ENCODE peak calls at places on chromosomes 2 and 18, in four cellular contexts. P, X, C and S are unnamed samples. For H3K4me1, the result is how much of the 10 kb centered on the place peaks cover.

GRCh38 chr18:48529796-48530195 is 9.0 kb upstream of the CTIF start:
- DNase-seq in P (no peak), C (no peak), X (no peak), S (no peak)

GRCh38 chr2:19026156-19026660 is 332.2 kb downstream of the OSR1 start:
- DNase-seq in X (no peak), C (no peak), P (no peak), S (no peak)

GRCh38 chr2:118061135-118061955 is 26.9 kb upstream of the INSIG2 start:
- DNase-seq in X (no peak), C (peak), P (no peak), S (no peak)

GRCh38 chr2:229669841-229670240 is 44.5 kb downstream of the DNER start:
- DNase-seq in X (no peak), P (no peak), C (no peak), S (no peak)

GRCh38 chr18:44714376-44714775 is 33.7 kb downstream of the SETBP1 start:
- DNase-seq in X (no peak), C (no peak), P (no peak), S (no peak)

GRCh38 chr18:36895606-36896005 is 66.7 kb downstream of the KIAA1328 start:
- DNase-seq in X (no peak), P (no peak), C (no peak), S (no peak)

GRCh38 chr2:157903051-157903625 is 27.0 kb upstream of the ACVR1 start:
- DNase-seq in X (no peak), P (no peak), C (no peak), S (no peak)

GRCh38 chr2:64331430-64331700 is 122.6 kb upstream of the LGALSL start:
- DNase-seq in P (no peak), C (peak), X (no peak), S (no peak)

GRCh38 chr2:171160119-171160629 is 519 bp downstream of the TLK1 start:
- DNase-seq in X (no peak), C (peak), P (peak), S (peak)

GRCh38 chr18:61545281-61546245 is 212.3 kb downstream of the CDH20 start:
- DNase-seq in P (no peak), X (no peak), C (no peak), S (no peak)

GRCh38 chr2:176187306-176188217 is 906 bp upstream of the HOXD1 start:
- DNase-seq in X (no peak), C (peak), P (no peak), S (no peak)

GRCh38 chr18:7950380-7951143 is 383.4 kb downstream of the PTPRM start:
- DNase-seq in C (no peak), X (no peak), P (no peak), S (no peak)

GRCh38 chr2:239535413-239535790 is 134.6 kb upstream of the HDAC4 start:
- DNase-seq in P (no peak), C (no peak), X (no peak), S (no peak)

GRCh38 chr2:65658871-65659270 is 226.5 kb upstream of the SPRED2 start:
- DNase-seq in P (no peak), C (no peak), X (no peak), S (no peak)

GRCh38 chr18:54919412-54919811 is 39.8 kb downstream of the CCDC68 start:
- DNase-seq in P (no peak), X (no peak), C (no peak), S (peak)

GRCh38 chr2:168432565-168433186 is 23.4 kb upstream of the CERS6 start:
- DNase-seq in P (no peak), C (no peak), X (no peak), S (no peak)

GRCh38 chr2:150911766-150912280 is 349.8 kb downstream of the RBM43 start:
- DNase-seq in P (no peak), C (peak), X (peak), S (no peak)

GRCh38 chr2:234873828-234874173 is 78.0 kb upstream of the SH3BP4 start:
- DNase-seq in X (no peak), C (no peak), P (no peak), S (no peak)

GRCh38 chr2:96898135-96898505 is 28.2 kb upstream of the SEMA4C start:
- DNase-seq in C (no peak), X (no peak), P (no peak), S (no peak)
- H3K4me1 ChIP-seq in C (under half), X (under half), P (under half), S (under half)

GRCh38 chr2:219042157-219042556 is 841 bp upstream of the CFAP65 start:
- DNase-seq in X (no peak), P (no peak), C (no peak), S (no peak)

GRCh38 chr2:219038600-219038999 is 2.7 kb downstream of the CFAP65 start:
- DNase-seq in X (no peak), P (no peak), C (no peak), S (no peak)

GRCh38 chr2:219037783-219038549 is 3.4 kb downstream of the CFAP65 start:
- DNase-seq in C (no peak), P (no peak), X (no peak), S (no peak)

GRCh38 chr2:219042750-219043149 is 1.4 kb upstream of the CFAP65 start:
- DNase-seq in P (no peak), X (no peak), C (no peak), S (no peak)

GRCh38 chr2:219041252-219041651 is at the start of gene CFAP65:
- DNase-seq in X (no peak), P (no peak), C (peak), S (peak)
- H3K4me3 ChIP-seq in X (peak), P (peak), C (peak), S (peak)

DNA sequence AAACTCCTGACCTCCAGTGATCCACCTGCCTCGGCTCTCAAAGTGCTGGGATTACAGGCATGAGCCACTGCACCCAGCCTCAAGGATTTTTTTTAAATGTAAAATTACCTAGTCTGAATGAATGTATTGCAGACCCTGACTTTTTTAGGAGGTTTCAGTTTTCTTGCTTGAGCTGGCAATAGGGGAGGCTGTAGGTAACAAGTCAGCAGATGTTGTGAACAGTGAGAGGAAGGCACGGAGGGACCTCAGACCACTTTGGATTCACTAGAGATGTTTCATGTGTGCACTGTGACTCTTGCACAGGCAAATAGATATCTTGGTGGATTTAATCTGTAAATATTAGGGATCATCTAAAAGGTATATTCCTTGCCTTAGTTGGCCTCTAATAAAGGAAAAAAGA is 6.4 kb downstream of the NDUFV2 start:
- DNase-seq in P (no peak), X (no peak), C (no peak), S (no peak)
- H3K4me1 ChIP-seq in P (under half), X (under half), C (half or more), S (under half)

GRCh38 chr2:67846341-67847070 is 216.3 kb downstream of the C1D start:
- DNase-seq in P (no peak), C (peak), X (peak), S (peak)

GRCh38 chr2:67848551-67848950 is 214.3 kb downstream of the C1D start:
- DNase-seq in X (no peak), C (no peak), P (no peak), S (no peak)

GRCh38 chr2:67844024-67844540 is 218.7 kb downstream of the C1D start:
- DNase-seq in X (no peak), C (no peak), P (no peak), S (no peak)

GRCh38 chr2:67842375-67842959 is 220.3 kb downstream of the C1D start:
- DNase-seq in P (no peak), C (no peak), X (no peak), S (peak)

GRCh38 chr2:67845557-67846114 is 217.2 kb downstream of the C1D start:
- DNase-seq in X (no peak), P (no peak), C (no peak), S (no peak)
- H3K4me3 ChIP-seq in X (no peak), P (no peak), C (no peak), S (no peak)

GRCh38 chr2:79009388-79009787 is 16.1 kb upstream of the REG3G start:
- DNase-seq in P (no peak), X (no peak), C (no peak), S (no peak)
- H3K4me1 ChIP-seq in P (under half), X (under half), C (under half), S (under half)

GRCh38 chr18:25503567-25504081 is 151.7 kb upstream of the ZNF521 start:
- DNase-seq in P (no peak), C (peak), X (peak), S (no peak)
- H3K4me3 ChIP-seq in P (no peak), C (peak), X (peak), S (peak)

GRCh38 chr2:190169221-190170072 is 106.9 kb upstream of the MSTN start:
- DNase-seq in C (no peak), P (no peak), X (no peak), S (no peak)

GRCh38 chr2:190170673-190171072 is 108.1 kb upstream of the MSTN start:
- DNase-seq in C (no peak), P (no peak), X (no peak), S (no peak)

GRCh38 chr2:190162851-190163250 is 100.3 kb upstream of the MSTN start:
- DNase-seq in P (no peak), C (no peak), X (no peak), S (no peak)

GRCh38 chr2:190167702-190168101 is 105.2 kb upstream of the MSTN start:
- DNase-seq in P (no peak), X (no peak), C (no peak), S (no peak)

GRCh38 chr2:190165491-190165890 is 103.0 kb upstream of the MSTN start:
- DNase-seq in X (no peak), P (no peak), C (no peak), S (no peak)
- H3K4me1 ChIP-seq in X (under half), P (under half), C (under half), S (under half)

GRCh38 chr2:72824224-72824842 is 1.5 kb downstream of the EXOC6B start:
- DNase-seq in P (no peak), C (peak), X (no peak), S (no peak)
- H3K4me3 ChIP-seq in P (no peak), C (peak), X (peak), S (no peak)

GRCh38 chr2:88620015-88620414 is 7.2 kb downstream of the EIF2AK3 start:
- DNase-seq in P (no peak), C (no peak), X (no peak), S (no peak)
- H3K4me1 ChIP-seq in P (under half), C (under half), X (under half), S (under half)